ENCODE peak calls at places on chromosome 12, in six cellular contexts. D, C, M, F, A and X are unnamed samples. For H3K4me1, the result is how much of the 10 kb centered on the place peaks cover.

GRCh38 chr12:106123551-106123991 is 15.2 kb downstream of the NUAK1 start:
- DNase-seq in C (peak), F (peak), D (no peak), A (peak), M (no peak), X (peak)

GRCh38 chr12:107760207-107760816 is 625 bp downstream of the PRDM4 start:
- DNase-seq in A (peak), F (peak), D (peak), M (peak), C (peak), X (no peak)

GRCh38 chr12:7395950-7396349 is 48.0 kb downstream of the CD163L1 start:
- DNase-seq in A (no peak), C (no peak), D (no peak), F (no peak), M (no peak), X (no peak)

GRCh38 chr12:104250366-104251125 is 35.0 kb downstream of the TXNRD1 start:
- DNase-seq in C (no peak), M (no peak), A (no peak), D (no peak), F (no peak), X (no peak)

GRCh38 chr12:122021193-122021821 is 377 bp upstream of the BCL7A start:
- DNase-seq in D (no peak), A (peak), C (peak), M (peak), F (no peak), X (no peak)

GRCh38 chr12:100877776-100878175 is 83.2 kb downstream of the ANO4 start:
- DNase-seq in D (peak), C (no peak), F (no peak), M (peak), A (no peak), X (no peak)

GRCh38 chr12:26987634-26988424 is 26.4 kb downstream of the TM7SF3 start:
- DNase-seq in M (no peak), D (no peak), A (peak), F (no peak), C (no peak), X (no peak)

GRCh38 chr12:39623919-39624318 is 4.3 kb upstream of the ABCD2 start:
- DNase-seq in C (no peak), D (no peak), A (no peak), F (no peak), M (no peak), X (no peak)

GRCh38 chr12:122026706-122027328 is 5.1 kb downstream of the BCL7A start:
- DNase-seq in D (no peak), C (no peak), M (peak), F (no peak), A (no peak), X (no peak)

DNA sequence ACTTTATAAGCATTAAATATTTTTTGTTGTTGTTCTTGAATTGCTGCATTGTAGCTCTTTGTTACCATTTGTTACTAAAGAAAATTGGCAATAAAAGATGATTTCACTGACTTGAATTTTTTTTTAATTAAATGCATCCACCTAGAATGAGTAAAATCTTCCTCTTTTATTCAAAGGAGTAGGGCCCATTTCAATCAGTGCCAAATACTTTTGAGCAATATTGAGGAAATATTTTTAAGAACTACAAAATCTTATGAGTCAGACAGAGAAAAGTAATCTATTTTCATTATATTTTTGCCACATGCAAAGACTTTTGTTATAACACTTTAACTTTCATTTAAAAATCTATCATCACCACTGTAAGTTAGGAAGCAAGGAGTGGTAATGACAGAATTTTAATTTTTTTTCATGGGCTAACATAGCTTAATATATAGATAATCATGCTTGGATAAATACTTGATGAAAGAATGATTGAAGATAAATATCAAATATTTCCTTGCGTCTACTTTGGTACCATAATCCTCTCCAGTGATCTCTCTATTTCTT is 345.2 kb upstream of the KITLG start:
- DNase-seq in A (peak), D (no peak), M (no peak), C (no peak), F (no peak), X (no peak)
- H3K4me1 ChIP-seq in A (under half), D (under half), M (under half), C (under half), F (under half), X (under half)

GRCh38 chr12:124393831-124394230 is 98.9 kb downstream of the RFLNA start:
- DNase-seq in D (no peak), M (no peak), A (no peak), F (no peak), C (no peak), X (no peak)

GRCh38 chr12:124395284-124395752 is 100.4 kb downstream of the RFLNA start:
- DNase-seq in M (no peak), F (no peak), D (no peak), C (no peak), A (peak), X (no peak)

GRCh38 chr12:124392991-124393790 is 98.3 kb downstream of the RFLNA start:
- DNase-seq in A (peak), D (no peak), M (no peak), C (peak), F (peak), X (peak)

GRCh38 chr12:124395986-124396385 is 101.1 kb downstream of the RFLNA start:
- DNase-seq in F (no peak), C (no peak), D (no peak), M (no peak), A (peak), X (no peak)

GRCh38 chr12:124394462-124395128 is 99.7 kb downstream of the RFLNA start:
- DNase-seq in D (no peak), F (no peak), C (no peak), A (peak), M (no peak), X (no peak)
- H3K4me1 ChIP-seq in D (half or more), F (half or more), C (half or more), A (half or more), M (under half), X (half or more)

GRCh38 chr12:124917135-124917840 is 2.8 kb upstream of the UBC start:
- DNase-seq in M (peak), C (peak), D (peak), F (peak), A (peak), X (peak)
- H3K4me1 ChIP-seq in M (under half), C (under half), D (under half), F (under half), A (half or more), X (under half)

GRCh38 chr12:79069009-79069408 is 204.4 kb downstream of the SYT1 start:
- DNase-seq in D (no peak), F (no peak), M (no peak), A (no peak), C (no peak), X (no peak)
- H3K4me1 ChIP-seq in D (under half), F (under half), M (under half), A (under half), C (under half), X (under half)

GRCh38 chr12:115489253-115489652 is 788.2 kb downstream of the MED13L start:
- DNase-seq in A (no peak), M (no peak), F (no peak), C (no peak), D (no peak), X (no peak)
- H3K4me1 ChIP-seq in A (under half), M (under half), F (under half), C (under half), D (under half), X (under half)

GRCh38 chr12:54388214-54389138 is 3.9 kb upstream of the ZNF385A start:
- DNase-seq in F (no peak), C (no peak), A (no peak), D (no peak), M (no peak), X (peak)
- H3K4me1 ChIP-seq in F (under half), C (under half), A (under half), D (under half), M (half or more), X (under half)

GRCh38 chr12:110563702-110564470 is 19.2 kb downstream of the PPTC7 start:
- DNase-seq in F (no peak), M (no peak), C (no peak), D (no peak), A (peak), X (no peak)
- H3K4me1 ChIP-seq in F (under half), M (under half), C (under half), D (half or more), A (under half), X (half or more)